ENCODE peak calls at places on chromosome 22, in nine cellular contexts. H is brain microvascular endothelial cell, F is caudate nucleus, N is MCF 10A, J is activated T-cell treated with anti-CD3 and anti-CD28 coated beads for 1 hour, Y is neural crest cell, L is amygdala, W is Panc1, T is AG04449. B is an unnamed sample.

GRCh38 chr22:37313376-37314314 is 31.3 kb downstream of the CYTH4 start:
- DNase-seq in T (no peak), H (no peak), W (no peak), Y (no peak), J (no peak), L (no peak), N (peak), F (no peak), B (no peak)

GRCh38 chr22:45772726-45773125 is 101.1 kb downstream of the ATXN10 start:
- DNase-seq in T (no peak), N (no peak), J (no peak), H (no peak), L (no peak), Y (no peak), W (no peak), F (no peak), B (no peak)

GRCh38 chr22:35349368-35349703 is 31.6 kb upstream of the HMOX1 start:
- DNase-seq in F (no peak), T (no peak), Y (no peak), L (no peak), W (no peak), N (no peak), H (no peak), J (no peak), B (no peak)

GRCh38 chr22:39979458-39979857 is 15.3 kb upstream of the FAM83F start:
- DNase-seq in F (no peak), N (no peak), T (no peak), Y (no peak), L (no peak), H (no peak), W (no peak), J (no peak), B (no peak)

GRCh38 chr22:38753894-38754246 is 1.9 kb downstream of the SUN2 start:
- DNase-seq in N (no peak), W (no peak), F (no peak), J (no peak), T (no peak), Y (no peak), L (no peak), H (no peak), B (no peak)

GRCh38 chr22:47190276-47190956 is 428.0 kb downstream of the TBC1D22A start:
- DNase-seq in N (no peak), J (no peak), L (no peak), H (no peak), F (no peak), W (no peak), T (no peak), Y (no peak), B (no peak)

GRCh38 chr22:43783777-43784176 is 28.3 kb downstream of the EFCAB6 start:
- DNase-seq in T (no peak), F (no peak), W (no peak), L (no peak), H (no peak), N (peak), Y (no peak), J (no peak), B (no peak)

GRCh38 chr22:49078076-49078710 is 749.5 kb downstream of the BRD1 start:
- DNase-seq in N (no peak), H (no peak), T (no peak), F (no peak), W (no peak), Y (no peak), J (no peak), L (no peak), B (no peak)

GRCh38 chr22:47659467-47660302 is 897.2 kb downstream of the TBC1D22A start:
- DNase-seq in N (no peak), L (no peak), Y (no peak), H (no peak), T (no peak), F (no peak), W (no peak), J (no peak), B (no peak)

GRCh38 chr22:23219317-23219716 is 39.0 kb downstream of the BCR start:
- DNase-seq in T (no peak), W (no peak), Y (no peak), N (no peak), L (no peak), F (no peak), J (no peak), H (no peak), B (no peak)

GRCh38 chr22:37229805-37230672 is 14.0 kb downstream of the RAC2 start:
- DNase-seq in L (no peak), F (no peak), T (no peak), W (no peak), Y (no peak), J (peak), N (peak), H (peak), B (no peak)

GRCh38 chr22:42258126-42258525 is 12.3 kb downstream of the TCF20 start:
- DNase-seq in H (no peak), W (no peak), Y (no peak), T (no peak), F (no peak), N (no peak), J (no peak), L (no peak), B (no peak)

GRCh38 chr22:50257451-50258360 is 3.8 kb downstream of the MAPK12 start:
- DNase-seq in W (no peak), Y (no peak), L (no peak), H (no peak), T (no peak), F (no peak), J (no peak), N (no peak), B (no peak)

GRCh38 chr22:19448076-19448607 is 631 bp upstream of the C22orf39 start:
- DNase-seq in L (no peak), N (peak), J (no peak), T (no peak), F (peak), Y (no peak), W (no peak), H (peak), B (no peak)

GRCh38 chr22:44180706-44181032 is at the start of gene PARVG:
- DNase-seq in J (peak), T (no peak), H (no peak), W (no peak), L (no peak), Y (no peak), F (no peak), N (peak), B (no peak)

GRCh38 chr22:35400335-35400680 is 368 bp downstream of the MCM5 start:
- DNase-seq in W (no peak), T (no peak), H (no peak), L (no peak), J (no peak), Y (no peak), F (no peak), N (no peak), B (no peak)

GRCh38 chr22:39177791-39178190 is 25.3 kb upstream of the CBX7 start:
- DNase-seq in N (no peak), J (no peak), Y (no peak), L (no peak), H (no peak), F (no peak), W (no peak), T (no peak), B (no peak)

GRCh38 chr22:44309137-44309536 is 3.6 kb downstream of the SHISAL1 start:
- DNase-seq in L (no peak), J (no peak), T (peak), F (no peak), N (peak), H (peak), W (peak), Y (no peak), B (no peak)

GRCh38 chr22:35023692-35024363 is 42.1 kb upstream of the ISX start:
- DNase-seq in N (no peak), T (no peak), L (peak), J (peak), Y (peak), F (peak), H (peak), W (peak), B (no peak)

GRCh38 chr22:28142361-28142801 is 223.3 kb upstream of the PITPNB start:
- DNase-seq in H (peak), W (no peak), T (peak), F (no peak), J (no peak), L (no peak), Y (no peak), N (peak), B (no peak)

GRCh38 chr22:47515384-47516125 is 753.1 kb downstream of the TBC1D22A start:
- DNase-seq in N (no peak), J (no peak), W (no peak), F (no peak), L (no peak), H (no peak), T (no peak), Y (no peak), B (no peak)

GRCh38 chr22:37932821-37933578 is 20.4 kb downstream of the C22orf23 start:
- DNase-seq in T (no peak), F (no peak), Y (no peak), H (no peak), W (no peak), N (peak), L (no peak), J (no peak), B (no peak)

GRCh38 chr22:24685804-24686203 is 82.8 kb downstream of the GGT1 start:
- DNase-seq in N (no peak), T (no peak), W (no peak), Y (no peak), F (no peak), L (no peak), H (no peak), J (no peak), B (no peak)

GRCh38 chr22:40451230-40451629 is 80.8 kb downstream of the SGSM3 start:
- DNase-seq in H (no peak), L (no peak), F (no peak), Y (no peak), J (peak), W (no peak), T (no peak), N (no peak), B (no peak)

GRCh38 chr22:40395607-40396006 is 25.2 kb downstream of the SGSM3 start:
- DNase-seq in N (no peak), W (no peak), T (no peak), L (no peak), J (no peak), F (no peak), H (no peak), Y (no peak), B (no peak)

GRCh38 chr22:19470010-19470409 is 9.0 kb downstream of the UFD1 start:
- DNase-seq in W (no peak), L (no peak), F (no peak), N (no peak), J (no peak), Y (no peak), H (no peak), T (no peak), B (no peak)

GRCh38 chr22:46115755-46116490 is 34.4 kb upstream of the PPARA start:
- DNase-seq in H (no peak), N (peak), F (no peak), T (no peak), W (no peak), L (no peak), Y (no peak), J (no peak), B (no peak)

GRCh38 chr22:49031746-49032330 is 795.8 kb downstream of the BRD1 start:
- DNase-seq in H (no peak), Y (no peak), W (no peak), F (no peak), N (no peak), T (no peak), L (no peak), J (no peak), B (no peak)

GRCh38 chr22:24420977-24421343 is 6.4 kb upstream of the ADORA2A start:
- DNase-seq in Y (no peak), J (no peak), W (no peak), N (no peak), H (no peak), T (no peak), L (no peak), F (no peak), B (no peak)

GRCh38 chr22:50082197-50082715 is 3.0 kb downstream of the MLC1 start:
- DNase-seq in T (no peak), N (no peak), H (no peak), J (no peak), F (no peak), Y (no peak), W (no peak), L (no peak), B (no peak)

GRCh38 chr22:27883656-27884350 is 35.3 kb downstream of the PITPNB start:
- DNase-seq in J (no peak), W (no peak), F (no peak), Y (no peak), L (no peak), H (no peak), N (peak), T (no peak), B (no peak)

GRCh38 chr22:46773074-46773473 is 10.6 kb downstream of the TBC1D22A start:
- DNase-seq in N (no peak), Y (no peak), H (no peak), L (no peak), F (no peak), J (no peak), T (no peak), W (no peak), B (no peak)

B was measured in glomerular endothelial cell.